ENCODE peak calls at places on chromosome 4, in eight cellular contexts. One of them, this sample, is unnamed.

GRCh38 chr4:173014113-173014558 is 154.5 kb upstream of the GALNT7 start:
- DNase-seq in thyroid gland: no peak
- DNase-seq in psoas muscle: no peak
- DNase-seq in Calu3: peak
- DNase-seq in HL-60: no peak
- DNase-seq in left ventricle myocardium inferior: peak
- DNase-seq in lung: no peak
- DNase-seq in AG04450: no peak
- DNase-seq in this sample: no peak

GRCh38 chr4:126627255-126627654 is 1005.5 kb upstream of the INTU start:
- DNase-seq in thyroid gland: no peak
- DNase-seq in psoas muscle: no peak
- DNase-seq in Calu3: no peak
- DNase-seq in HL-60: no peak
- DNase-seq in left ventricle myocardium inferior: no peak
- DNase-seq in lung: no peak
- DNase-seq in AG04450: no peak
- DNase-seq in this sample: no peak

GRCh38 chr4:24763631-24764302 is 31.6 kb upstream of the SOD3 start:
- DNase-seq in thyroid gland: peak
- DNase-seq in psoas muscle: peak
- DNase-seq in Calu3: peak
- DNase-seq in HL-60: no peak
- DNase-seq in left ventricle myocardium inferior: no peak
- DNase-seq in lung: no peak
- DNase-seq in AG04450: peak
- DNase-seq in this sample: no peak

GRCh38 chr4:113825272-113825671 is 63.7 kb upstream of the CAMK2D start:
- DNase-seq in thyroid gland: no peak
- DNase-seq in psoas muscle: no peak
- DNase-seq in Calu3: no peak
- DNase-seq in HL-60: no peak
- DNase-seq in left ventricle myocardium inferior: no peak
- DNase-seq in lung: no peak
- DNase-seq in AG04450: no peak
- DNase-seq in this sample: no peak

GRCh38 chr4:1413221-1413663 is 7.0 kb upstream of the NKX1-1 start:
- DNase-seq in thyroid gland: no peak
- DNase-seq in psoas muscle: no peak
- DNase-seq in Calu3: no peak
- DNase-seq in HL-60: no peak
- DNase-seq in left ventricle myocardium inferior: no peak
- DNase-seq in lung: no peak
- DNase-seq in AG04450: no peak
- DNase-seq in this sample: no peak

GRCh38 chr4:146342600-146343192 is 128.4 kb downstream of the REELD1 start:
- DNase-seq in thyroid gland: peak
- DNase-seq in psoas muscle: no peak
- DNase-seq in Calu3: peak
- DNase-seq in HL-60: no peak
- DNase-seq in left ventricle myocardium inferior: no peak
- DNase-seq in lung: no peak
- DNase-seq in AG04450: no peak
- DNase-seq in this sample: no peak

GRCh38 chr4:184368731-184369130 is 105.6 kb downstream of the IRF2 start:
- DNase-seq in thyroid gland: no peak
- DNase-seq in psoas muscle: no peak
- DNase-seq in Calu3: no peak
- DNase-seq in HL-60: no peak
- DNase-seq in left ventricle myocardium inferior: no peak
- DNase-seq in lung: no peak
- DNase-seq in AG04450: no peak
- DNase-seq in this sample: no peak

GRCh38 chr4:176066757-176067156 is 1.1 kb downstream of the WDR17 start:
- DNase-seq in thyroid gland: no peak
- DNase-seq in psoas muscle: no peak
- DNase-seq in Calu3: no peak
- DNase-seq in HL-60: no peak
- DNase-seq in left ventricle myocardium inferior: no peak
- DNase-seq in lung: no peak
- DNase-seq in AG04450: no peak
- DNase-seq in this sample: no peak

GRCh38 chr4:5932021-5932553 is 39.2 kb upstream of the CRMP1 start:
- DNase-seq in thyroid gland: peak
- DNase-seq in psoas muscle: no peak
- DNase-seq in Calu3: no peak
- DNase-seq in HL-60: no peak
- DNase-seq in left ventricle myocardium inferior: no peak
- DNase-seq in lung: no peak
- DNase-seq in AG04450: no peak
- DNase-seq in this sample: no peak

GRCh38 chr4:132344924-132345828 is 803.9 kb upstream of the PCDH10 start:
- DNase-seq in thyroid gland: no peak
- DNase-seq in psoas muscle: no peak
- DNase-seq in Calu3: no peak
- DNase-seq in HL-60: no peak
- DNase-seq in left ventricle myocardium inferior: no peak
- DNase-seq in lung: no peak
- DNase-seq in AG04450: no peak
- DNase-seq in this sample: no peak

GRCh38 chr4:1445716-1446445 is 39.6 kb upstream of the NKX1-1 start:
- DNase-seq in thyroid gland: no peak
- DNase-seq in psoas muscle: no peak
- DNase-seq in Calu3: no peak
- DNase-seq in HL-60: no peak
- DNase-seq in left ventricle myocardium inferior: no peak
- DNase-seq in lung: peak
- DNase-seq in AG04450: no peak
- DNase-seq in this sample: no peak

GRCh38 chr4:84753318-84753972 is 170.5 kb downstream of the CDS1 start:
- DNase-seq in thyroid gland: no peak
- DNase-seq in psoas muscle: no peak
- DNase-seq in Calu3: no peak
- DNase-seq in HL-60: peak
- DNase-seq in left ventricle myocardium inferior: no peak
- DNase-seq in lung: no peak
- DNase-seq in AG04450: no peak
- DNase-seq in this sample: no peak

GRCh38 chr4:147678796-147679549 is 5.0 kb downstream of the PRMT9 start:
- DNase-seq in thyroid gland: no peak
- DNase-seq in psoas muscle: no peak
- DNase-seq in Calu3: no peak
- DNase-seq in HL-60: no peak
- DNase-seq in left ventricle myocardium inferior: no peak
- DNase-seq in lung: no peak
- DNase-seq in AG04450: no peak
- DNase-seq in this sample: no peak

GRCh38 chr4:985123-985830 is 1.6 kb upstream of the IDUA start:
- DNase-seq in thyroid gland: peak
- DNase-seq in psoas muscle: peak
- DNase-seq in Calu3: peak
- DNase-seq in HL-60: no peak
- DNase-seq in left ventricle myocardium inferior: peak
- DNase-seq in lung: peak
- DNase-seq in AG04450: no peak
- DNase-seq in this sample: no peak

GRCh38 chr4:84578540-84579409 is 4.2 kb upstream of the CDS1 start:
- DNase-seq in thyroid gland: peak
- DNase-seq in psoas muscle: no peak
- DNase-seq in Calu3: peak
- DNase-seq in HL-60: no peak
- DNase-seq in left ventricle myocardium inferior: no peak
- DNase-seq in lung: no peak
- DNase-seq in AG04450: peak
- DNase-seq in this sample: no peak

GRCh38 chr4:71441186-71442169 is 102.7 kb downstream of the SLC4A4 start:
- DNase-seq in thyroid gland: peak
- DNase-seq in psoas muscle: no peak
- DNase-seq in Calu3: peak
- DNase-seq in HL-60: no peak
- DNase-seq in left ventricle myocardium inferior: no peak
- DNase-seq in lung: no peak
- DNase-seq in AG04450: no peak
- DNase-seq in this sample: no peak

GRCh38 chr4:112514079-112514448 is 1.9 kb downstream of the NEUROG2 start:
- DNase-seq in thyroid gland: no peak
- DNase-seq in psoas muscle: no peak
- DNase-seq in Calu3: no peak
- DNase-seq in HL-60: no peak
- DNase-seq in left ventricle myocardium inferior: no peak
- DNase-seq in lung: no peak
- DNase-seq in AG04450: no peak
- DNase-seq in this sample: no peak

GRCh38 chr4:21451032-21451431 is 497.5 kb downstream of the KCNIP4 start:
- DNase-seq in thyroid gland: no peak
- DNase-seq in psoas muscle: no peak
- DNase-seq in Calu3: peak
- DNase-seq in HL-60: no peak
- DNase-seq in left ventricle myocardium inferior: no peak
- DNase-seq in lung: no peak
- DNase-seq in AG04450: no peak
- DNase-seq in this sample: no peak

GRCh38 chr4:84920591-84920990 is 45.9 kb downstream of the WDFY3 start:
- DNase-seq in thyroid gland: no peak
- DNase-seq in psoas muscle: no peak
- DNase-seq in Calu3: no peak
- DNase-seq in HL-60: peak
- DNase-seq in left ventricle myocardium inferior: no peak
- DNase-seq in lung: no peak
- DNase-seq in AG04450: peak
- DNase-seq in this sample: no peak

GRCh38 chr4:3481113-3481531 is 18.0 kb downstream of the DOK7 start:
- DNase-seq in thyroid gland: no peak
- DNase-seq in psoas muscle: no peak
- DNase-seq in Calu3: no peak
- DNase-seq in HL-60: no peak
- DNase-seq in left ventricle myocardium inferior: no peak
- DNase-seq in lung: no peak
- DNase-seq in AG04450: no peak
- DNase-seq in this sample: no peak

GRCh38 chr4:109912706-109913621 is at the start of gene EGF:
- DNase-seq in thyroid gland: peak
- DNase-seq in psoas muscle: peak
- DNase-seq in Calu3: no peak
- DNase-seq in HL-60: no peak
- DNase-seq in left ventricle myocardium inferior: no peak
- DNase-seq in lung: no peak
- DNase-seq in AG04450: no peak
- DNase-seq in this sample: no peak

GRCh38 chr4:4362991-4363697 is 23.8 kb upstream of the NSG1 start:
- DNase-seq in thyroid gland: no peak
- DNase-seq in psoas muscle: no peak
- DNase-seq in Calu3: no peak
- DNase-seq in HL-60: no peak
- DNase-seq in left ventricle myocardium inferior: no peak
- DNase-seq in lung: no peak
- DNase-seq in AG04450: no peak
- DNase-seq in this sample: no peak

GRCh38 chr4:78669453-78669852 is 106.7 kb upstream of the BMP2K start:
- DNase-seq in thyroid gland: no peak
- DNase-seq in psoas muscle: no peak
- DNase-seq in Calu3: no peak
- DNase-seq in HL-60: no peak
- DNase-seq in left ventricle myocardium inferior: no peak
- DNase-seq in lung: no peak
- DNase-seq in AG04450: no peak
- DNase-seq in this sample: no peak

GRCh38 chr4:8016527-8016926 is 76.9 kb upstream of the AFAP1 start:
- DNase-seq in thyroid gland: no peak
- DNase-seq in psoas muscle: no peak
- DNase-seq in Calu3: no peak
- DNase-seq in HL-60: no peak
- DNase-seq in left ventricle myocardium inferior: no peak
- DNase-seq in lung: no peak
- DNase-seq in AG04450: no peak
- DNase-seq in this sample: no peak

GRCh38 chr4:8013976-8014726 is 74.5 kb upstream of the AFAP1 start:
- DNase-seq in thyroid gland: no peak
- DNase-seq in psoas muscle: peak
- DNase-seq in Calu3: no peak
- DNase-seq in HL-60: no peak
- DNase-seq in left ventricle myocardium inferior: no peak
- DNase-seq in lung: no peak
- DNase-seq in AG04450: no peak
- DNase-seq in this sample: no peak

GRCh38 chr4:8012517-8012916 is 72.9 kb upstream of the AFAP1 start:
- DNase-seq in thyroid gland: no peak
- DNase-seq in psoas muscle: no peak
- DNase-seq in Calu3: no peak
- DNase-seq in HL-60: no peak
- DNase-seq in left ventricle myocardium inferior: no peak
- DNase-seq in lung: no peak
- DNase-seq in AG04450: no peak
- DNase-seq in this sample: no peak

GRCh38 chr4:8019396-8020365 is 80.0 kb upstream of the AFAP1 start:
- DNase-seq in thyroid gland: peak
- DNase-seq in psoas muscle: peak
- DNase-seq in Calu3: peak
- DNase-seq in HL-60: no peak
- DNase-seq in left ventricle myocardium inferior: no peak
- DNase-seq in lung: peak
- DNase-seq in AG04450: no peak
- DNase-seq in this sample: no peak

GRCh38 chr4:8015512-8015911 is 75.9 kb upstream of the AFAP1 start:
- DNase-seq in thyroid gland: peak
- DNase-seq in psoas muscle: no peak
- DNase-seq in Calu3: no peak
- DNase-seq in HL-60: no peak
- DNase-seq in left ventricle myocardium inferior: no peak
- DNase-seq in lung: no peak
- DNase-seq in AG04450: no peak
- DNase-seq in this sample: no peak
- TF ChIP-seq CTCF in thyroid gland: peak
- TF ChIP-seq CTCF in psoas muscle: no peak
- TF ChIP-seq CTCF in Calu3: no peak
- TF ChIP-seq CTCF in HL-60: no peak
- TF ChIP-seq CTCF in left ventricle myocardium inferior: peak
- TF ChIP-seq CTCF in lung: no peak
- TF ChIP-seq CTCF in AG04450: peak
- TF ChIP-seq CTCF in this sample: no peak

GRCh38 chr4:47705326-47705981 is 132.4 kb downstream of the CORIN start:
- DNase-seq in thyroid gland: no peak
- DNase-seq in psoas muscle: no peak
- DNase-seq in Calu3: no peak
- DNase-seq in HL-60: peak
- DNase-seq in left ventricle myocardium inferior: no peak
- DNase-seq in lung: no peak
- DNase-seq in AG04450: no peak
- DNase-seq in this sample: no peak
- TF ChIP-seq CTCF in thyroid gland: no peak
- TF ChIP-seq CTCF in psoas muscle: peak
- TF ChIP-seq CTCF in Calu3: peak
- TF ChIP-seq CTCF in HL-60: peak
- TF ChIP-seq CTCF in left ventricle myocardium inferior: peak
- TF ChIP-seq CTCF in lung: no peak
- TF ChIP-seq CTCF in AG04450: peak
- TF ChIP-seq CTCF in this sample: no peak

GRCh38 chr4:105666693-105667092 is 41.8 kb downstream of the INTS12 start:
- DNase-seq in thyroid gland: no peak
- DNase-seq in psoas muscle: no peak
- DNase-seq in Calu3: no peak
- DNase-seq in HL-60: no peak
- DNase-seq in left ventricle myocardium inferior: no peak
- DNase-seq in lung: no peak
- DNase-seq in AG04450: no peak
- DNase-seq in this sample: no peak
- TF ChIP-seq CTCF in thyroid gland: peak
- TF ChIP-seq CTCF in psoas muscle: peak
- TF ChIP-seq CTCF in Calu3: no peak
- TF ChIP-seq CTCF in HL-60: no peak
- TF ChIP-seq CTCF in left ventricle myocardium inferior: peak
- TF ChIP-seq CTCF in lung: no peak
- TF ChIP-seq CTCF in AG04450: no peak
- TF ChIP-seq CTCF in this sample: no peak

GRCh38 chr4:177079327-177079726 is 230.3 kb upstream of the NEIL3 start:
- DNase-seq in thyroid gland: no peak
- DNase-seq in psoas muscle: no peak
- DNase-seq in Calu3: no peak
- DNase-seq in HL-60: no peak
- DNase-seq in left ventricle myocardium inferior: no peak
- DNase-seq in lung: no peak
- DNase-seq in AG04450: no peak
- DNase-seq in this sample: no peak
- TF ChIP-seq CTCF in thyroid gland: no peak
- TF ChIP-seq CTCF in psoas muscle: no peak
- TF ChIP-seq CTCF in Calu3: no peak
- TF ChIP-seq CTCF in HL-60: no peak
- TF ChIP-seq CTCF in left ventricle myocardium inferior: no peak
- TF ChIP-seq CTCF in lung: no peak
- TF ChIP-seq CTCF in AG04450: no peak
- TF ChIP-seq CTCF in this sample: no peak

This sample was measured in omental fat pad.